ENCODE peak calls at places on chromosome 11, in seven cellular contexts. One of them, this sample, is unnamed.

GRCh38 chr11:2122907-2123627 is 16.1 kb downstream of the IGF2 start:
- DNase-seq in heart right ventricle: no peak
- DNase-seq in pancreas: no peak
- DNase-seq in thoracic aorta: no peak
- DNase-seq in adrenal gland: no peak
- DNase-seq in kidney: no peak
- DNase-seq in brain microvascular endothelial cell: no peak
- DNase-seq in this sample: no peak

GRCh38 chr11:73100578-73100977 is 41.5 kb downstream of the FCHSD2 start:
- DNase-seq in thoracic aorta: no peak
- DNase-seq in heart right ventricle: no peak
- DNase-seq in brain microvascular endothelial cell: no peak
- DNase-seq in kidney: no peak
- DNase-seq in adrenal gland: no peak
- DNase-seq in pancreas: no peak
- DNase-seq in this sample: no peak

GRCh38 chr11:12826441-12826840 is 152.2 kb downstream of the TEAD1 start:
- DNase-seq in heart right ventricle: no peak
- DNase-seq in kidney: no peak
- DNase-seq in adrenal gland: no peak
- DNase-seq in thoracic aorta: no peak
- DNase-seq in pancreas: no peak
- DNase-seq in brain microvascular endothelial cell: no peak
- DNase-seq in this sample: no peak

GRCh38 chr11:34345012-34345804 is 12.6 kb downstream of the ABTB2 start:
- DNase-seq in brain microvascular endothelial cell: peak
- DNase-seq in heart right ventricle: peak
- DNase-seq in kidney: peak
- DNase-seq in thoracic aorta: no peak
- DNase-seq in pancreas: peak
- DNase-seq in adrenal gland: peak
- DNase-seq in this sample: no peak

GRCh38 chr11:57426439-57426753 is 525 bp downstream of the SLC43A3 start:
- DNase-seq in kidney: no peak
- DNase-seq in thoracic aorta: no peak
- DNase-seq in adrenal gland: peak
- DNase-seq in pancreas: peak
- DNase-seq in heart right ventricle: no peak
- DNase-seq in brain microvascular endothelial cell: no peak
- DNase-seq in this sample: no peak

GRCh38 chr11:115421338-115422012 is 82.7 kb downstream of the CADM1 start:
- DNase-seq in adrenal gland: peak
- DNase-seq in heart right ventricle: no peak
- DNase-seq in thoracic aorta: no peak
- DNase-seq in kidney: no peak
- DNase-seq in pancreas: no peak
- DNase-seq in brain microvascular endothelial cell: no peak
- DNase-seq in this sample: no peak

GRCh38 chr11:130318031-130318673 is 3.4 kb upstream of the ZBTB44 start:
- DNase-seq in brain microvascular endothelial cell: no peak
- DNase-seq in thoracic aorta: no peak
- DNase-seq in pancreas: no peak
- DNase-seq in adrenal gland: no peak
- DNase-seq in kidney: no peak
- DNase-seq in heart right ventricle: no peak
- DNase-seq in this sample: no peak

GRCh38 chr11:59207988-59208432 is 4.7 kb downstream of the MPEG1 start:
- DNase-seq in kidney: no peak
- DNase-seq in heart right ventricle: no peak
- DNase-seq in thoracic aorta: no peak
- DNase-seq in pancreas: peak
- DNase-seq in adrenal gland: peak
- DNase-seq in brain microvascular endothelial cell: peak
- DNase-seq in this sample: no peak

GRCh38 chr11:67271212-67271547 is 4.9 kb downstream of the GRK2 start:
- DNase-seq in heart right ventricle: no peak
- DNase-seq in thoracic aorta: no peak
- DNase-seq in brain microvascular endothelial cell: no peak
- DNase-seq in kidney: no peak
- DNase-seq in adrenal gland: no peak
- DNase-seq in pancreas: no peak
- DNase-seq in this sample: no peak

GRCh38 chr11:8127442-8127841 is 41.4 kb downstream of the RIC3 start:
- DNase-seq in kidney: no peak
- DNase-seq in brain microvascular endothelial cell: no peak
- DNase-seq in adrenal gland: no peak
- DNase-seq in thoracic aorta: no peak
- DNase-seq in pancreas: no peak
- DNase-seq in heart right ventricle: no peak
- DNase-seq in this sample: no peak

GRCh38 chr11:115134886-115135285 is 369.3 kb downstream of the CADM1 start:
- DNase-seq in pancreas: no peak
- DNase-seq in kidney: peak
- DNase-seq in thoracic aorta: no peak
- DNase-seq in heart right ventricle: no peak
- DNase-seq in brain microvascular endothelial cell: no peak
- DNase-seq in adrenal gland: no peak
- DNase-seq in this sample: no peak

GRCh38 chr11:106828576-106828975 is 189.7 kb downstream of the GUCY1A2 start:
- DNase-seq in adrenal gland: no peak
- DNase-seq in brain microvascular endothelial cell: peak
- DNase-seq in thoracic aorta: no peak
- DNase-seq in kidney: no peak
- DNase-seq in pancreas: no peak
- DNase-seq in heart right ventricle: no peak
- DNase-seq in this sample: no peak

GRCh38 chr11:114132427-114132826 is 72.9 kb downstream of the ZBTB16 start:
- DNase-seq in pancreas: no peak
- DNase-seq in adrenal gland: no peak
- DNase-seq in heart right ventricle: no peak
- DNase-seq in kidney: no peak
- DNase-seq in thoracic aorta: no peak
- DNase-seq in brain microvascular endothelial cell: no peak
- DNase-seq in this sample: no peak

GRCh38 chr11:65558785-65559509 is 788 bp upstream of the LTBP3 start:
- DNase-seq in kidney: peak
- DNase-seq in adrenal gland: peak
- DNase-seq in pancreas: no peak
- DNase-seq in brain microvascular endothelial cell: peak
- DNase-seq in thoracic aorta: peak
- DNase-seq in heart right ventricle: peak
- DNase-seq in this sample: peak

GRCh38 chr11:83285131-83285770 is 916 bp downstream of the CCDC90B start:
- DNase-seq in brain microvascular endothelial cell: no peak
- DNase-seq in heart right ventricle: no peak
- DNase-seq in pancreas: no peak
- DNase-seq in kidney: no peak
- DNase-seq in adrenal gland: no peak
- DNase-seq in thoracic aorta: no peak
- DNase-seq in this sample: no peak

GRCh38 chr11:61647529-61647928 is 32.7 kb upstream of the DAGLA start:
- DNase-seq in brain microvascular endothelial cell: no peak
- DNase-seq in heart right ventricle: no peak
- DNase-seq in adrenal gland: no peak
- DNase-seq in pancreas: no peak
- DNase-seq in kidney: no peak
- DNase-seq in thoracic aorta: no peak
- DNase-seq in this sample: no peak

GRCh38 chr11:86804871-86805415 is 4.6 kb downstream of the PRSS23 start:
- DNase-seq in heart right ventricle: no peak
- DNase-seq in adrenal gland: no peak
- DNase-seq in thoracic aorta: no peak
- DNase-seq in pancreas: no peak
- DNase-seq in brain microvascular endothelial cell: no peak
- DNase-seq in kidney: no peak
- DNase-seq in this sample: no peak

GRCh38 chr11:72260574-72260973 is 16.6 kb upstream of the PHOX2A start:
- DNase-seq in kidney: no peak
- DNase-seq in thoracic aorta: no peak
- DNase-seq in brain microvascular endothelial cell: no peak
- DNase-seq in pancreas: no peak
- DNase-seq in adrenal gland: no peak
- DNase-seq in heart right ventricle: no peak
- DNase-seq in this sample: no peak

GRCh38 chr11:71505781-71506180 is 21.3 kb upstream of the KRTAP5-7 start:
- DNase-seq in heart right ventricle: no peak
- DNase-seq in brain microvascular endothelial cell: no peak
- DNase-seq in pancreas: no peak
- DNase-seq in thoracic aorta: no peak
- DNase-seq in adrenal gland: no peak
- DNase-seq in kidney: no peak
- DNase-seq in this sample: no peak

DNA sequence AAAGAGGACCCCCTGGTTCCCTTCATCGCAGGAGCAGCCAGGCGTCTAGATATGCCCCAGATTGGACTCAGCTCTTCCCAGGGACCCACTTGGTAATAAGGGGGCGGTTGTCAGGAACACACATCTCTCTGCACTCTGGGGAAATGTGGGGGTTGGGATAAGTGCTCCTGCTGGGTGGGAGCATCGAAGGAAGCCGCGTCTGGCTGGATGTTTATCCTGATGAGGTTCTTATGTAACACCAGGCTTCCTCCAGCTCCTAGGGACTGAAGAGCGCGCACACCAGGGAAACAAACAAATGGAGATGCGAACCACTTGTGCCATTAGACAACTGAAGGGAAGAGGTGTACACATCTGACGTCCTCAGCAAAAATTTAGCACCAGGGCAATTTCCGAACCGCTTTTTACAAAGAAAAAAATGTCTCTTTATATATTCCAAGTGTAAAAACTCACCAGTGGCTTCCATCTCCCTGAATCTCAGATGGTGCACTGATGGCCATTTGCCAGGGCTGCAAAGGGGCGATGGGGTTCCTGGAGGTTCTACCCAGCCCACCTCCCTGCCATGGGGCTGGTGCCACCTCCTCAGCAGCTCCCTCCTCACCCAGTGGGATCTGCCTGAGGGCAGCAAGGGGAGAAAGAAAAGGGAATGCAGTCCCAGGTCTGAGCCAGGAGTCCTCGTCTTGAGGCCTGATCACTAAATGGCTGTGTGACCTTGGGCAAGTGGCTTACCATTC is 89.4 kb downstream of the PKNOX2 start:
- DNase-seq in brain microvascular endothelial cell: no peak
- DNase-seq in heart right ventricle: no peak
- DNase-seq in kidney: no peak
- DNase-seq in thoracic aorta: no peak
- DNase-seq in adrenal gland: no peak
- DNase-seq in pancreas: no peak
- DNase-seq in this sample: no peak
- H3K27ac ChIP-seq in brain microvascular endothelial cell: no peak
- H3K27ac ChIP-seq in heart right ventricle: peak
- H3K27ac ChIP-seq in kidney: no peak
- H3K27ac ChIP-seq in thoracic aorta: no peak
- H3K27ac ChIP-seq in adrenal gland: no peak
- H3K27ac ChIP-seq in pancreas: no peak
- H3K27ac ChIP-seq in this sample: peak

GRCh38 chr11:46367244-46367915 is 14.1 kb upstream of the MDK start:
- DNase-seq in brain microvascular endothelial cell: no peak
- DNase-seq in heart right ventricle: peak
- DNase-seq in adrenal gland: peak
- DNase-seq in pancreas: peak
- DNase-seq in kidney: peak
- DNase-seq in thoracic aorta: no peak
- DNase-seq in this sample: peak
- TF ChIP-seq CTCF in brain microvascular endothelial cell: peak
- TF ChIP-seq CTCF in heart right ventricle: peak
- TF ChIP-seq CTCF in adrenal gland: peak
- TF ChIP-seq CTCF in pancreas: peak
- TF ChIP-seq CTCF in kidney: peak
- TF ChIP-seq CTCF in thoracic aorta: peak
- TF ChIP-seq CTCF in this sample: peak

DNA sequence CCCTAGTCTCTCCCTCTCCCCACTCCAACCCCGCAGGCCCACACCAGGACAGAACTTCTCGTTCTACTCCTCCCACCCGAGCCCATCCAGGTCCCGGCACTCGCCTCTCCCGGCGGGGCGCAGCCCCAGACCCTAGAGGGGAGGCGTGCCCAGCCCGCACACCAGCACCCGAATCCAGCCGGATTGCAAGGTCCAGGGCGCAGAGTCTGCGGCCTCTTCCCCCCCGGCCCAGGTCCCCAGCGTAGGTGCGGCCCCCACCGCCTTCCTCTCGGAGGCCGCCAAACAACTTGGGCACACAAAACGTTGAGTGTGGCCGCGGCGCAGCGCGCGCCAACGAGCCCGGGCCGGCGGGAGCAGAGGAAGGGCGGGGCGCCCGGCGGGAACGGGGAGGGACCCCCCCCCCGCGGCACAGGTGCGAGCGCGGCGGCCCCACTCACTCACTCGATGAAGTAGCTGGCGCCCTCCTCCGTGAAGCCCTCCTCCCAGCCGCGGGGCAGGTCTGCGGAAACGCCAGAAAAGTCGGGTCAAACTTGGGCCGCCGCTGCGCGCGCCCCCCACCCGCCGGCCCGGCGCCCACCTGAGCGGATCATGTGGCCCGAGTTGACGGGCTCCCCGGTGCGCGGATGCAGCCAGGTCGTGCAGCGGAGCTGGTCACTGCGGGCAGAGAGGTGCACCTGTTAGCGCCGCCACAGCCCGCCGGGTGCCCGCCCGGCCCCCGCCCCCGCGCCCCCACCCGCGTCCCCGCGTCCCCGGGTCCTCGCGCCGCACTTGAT is 480 bp downstream of the PLEKHA7 start:
- DNase-seq in heart right ventricle: peak
- DNase-seq in adrenal gland: no peak
- DNase-seq in pancreas: peak
- DNase-seq in brain microvascular endothelial cell: no peak
- DNase-seq in kidney: peak
- DNase-seq in thoracic aorta: no peak
- DNase-seq in this sample: no peak
- H3K27ac ChIP-seq in heart right ventricle: no peak
- H3K27ac ChIP-seq in adrenal gland: no peak
- H3K27ac ChIP-seq in pancreas: peak
- H3K27ac ChIP-seq in brain microvascular endothelial cell: no peak
- H3K27ac ChIP-seq in kidney: peak
- H3K27ac ChIP-seq in thoracic aorta: no peak
- H3K27ac ChIP-seq in this sample: no peak

GRCh38 chr11:17599460-17599925 is 52.4 kb downstream of the OTOG start:
- DNase-seq in kidney: no peak
- DNase-seq in heart right ventricle: no peak
- DNase-seq in thoracic aorta: no peak
- DNase-seq in adrenal gland: no peak
- DNase-seq in pancreas: peak
- DNase-seq in brain microvascular endothelial cell: no peak
- DNase-seq in this sample: no peak

GRCh38 chr11:17603056-17603825 is 56.2 kb downstream of the OTOG start:
- DNase-seq in heart right ventricle: no peak
- DNase-seq in thoracic aorta: no peak
- DNase-seq in adrenal gland: no peak
- DNase-seq in pancreas: no peak
- DNase-seq in kidney: no peak
- DNase-seq in brain microvascular endothelial cell: no peak
- DNase-seq in this sample: no peak

GRCh38 chr11:17600316-17601205 is 53.5 kb downstream of the OTOG start:
- DNase-seq in thoracic aorta: no peak
- DNase-seq in heart right ventricle: no peak
- DNase-seq in brain microvascular endothelial cell: no peak
- DNase-seq in pancreas: no peak
- DNase-seq in adrenal gland: no peak
- DNase-seq in kidney: no peak
- DNase-seq in this sample: peak

GRCh38 chr11:17602105-17603001 is 55.3 kb downstream of the OTOG start:
- DNase-seq in pancreas: peak
- DNase-seq in brain microvascular endothelial cell: no peak
- DNase-seq in adrenal gland: no peak
- DNase-seq in kidney: no peak
- DNase-seq in thoracic aorta: no peak
- DNase-seq in heart right ventricle: no peak
- DNase-seq in this sample: no peak

GRCh38 chr11:17601206-17602075 is 54.4 kb downstream of the OTOG start:
- DNase-seq in pancreas: no peak
- DNase-seq in adrenal gland: no peak
- DNase-seq in thoracic aorta: no peak
- DNase-seq in kidney: no peak
- DNase-seq in heart right ventricle: no peak
- DNase-seq in brain microvascular endothelial cell: no peak
- DNase-seq in this sample: no peak
- TF ChIP-seq CTCF in pancreas: no peak
- TF ChIP-seq CTCF in adrenal gland: no peak
- TF ChIP-seq CTCF in thoracic aorta: no peak
- TF ChIP-seq CTCF in kidney: no peak
- TF ChIP-seq CTCF in heart right ventricle: no peak
- TF ChIP-seq CTCF in brain microvascular endothelial cell: peak
- TF ChIP-seq CTCF in this sample: no peak